ENCODE peak calls at places on chromosomes 7 and 10, in ten cellular contexts. G is amniotic epithelial cell; E is A172; B is H9; W is left ventricle myocardium inferior; S is effector CD4-positive, alpha-beta T cell; Y is left cardiac atrium; L is left lobe of liver; R is LoVo; X is heart right ventricle. H is an unnamed sample.

GRCh38 chr7:98836811-98837631 is 32.8 kb downstream of the TMEM130 start:
- DNase-seq in G (peak), E (peak), B (peak), W (peak), S (no peak), Y (no peak), L (no peak), R (peak), X (peak), H (no peak)

GRCh38 chr10:92619368-92619767 is 26.4 kb downstream of the KIF11 start:
- DNase-seq in G (no peak), E (no peak), B (no peak), W (no peak), S (no peak), Y (no peak), L (no peak), R (no peak), X (no peak), H (no peak)

GRCh38 chr10:45224219-45224841 is 91.1 kb downstream of the OR13A1 start:
- DNase-seq in G (no peak), E (no peak), B (no peak), W (no peak), S (no peak), Y (no peak), L (no peak), R (peak), X (no peak), H (no peak)

GRCh38 chr10:132185601-132186487 is 904 bp upstream of the DPYSL4 start:
- DNase-seq in G (peak), E (no peak), B (peak), W (peak), S (peak), Y (no peak), L (no peak), R (no peak), X (peak), H (peak)

GRCh38 chr7:99102361-99102760 is 41.5 kb downstream of the SMURF1 start:
- DNase-seq in G (no peak), E (no peak), B (no peak), W (no peak), S (no peak), Y (no peak), L (no peak), R (no peak), X (no peak), H (no peak)

GRCh38 chr7:10618934-10619333 is 354.7 kb upstream of the PHF14 start:
- DNase-seq in G (no peak), E (no peak), B (no peak), W (no peak), S (no peak), Y (no peak), L (no peak), R (no peak), X (no peak), H (no peak)

GRCh38 chr10:3935141-3935540 is 150.1 kb upstream of the KLF6 start:
- DNase-seq in G (peak), E (peak), B (no peak), W (no peak), S (peak), Y (peak), L (no peak), R (peak), X (peak), H (peak)

GRCh38 chr7:65509368-65510186 is 135.9 kb downstream of the ZNF92 start:
- DNase-seq in G (no peak), E (no peak), B (no peak), W (peak), S (no peak), Y (peak), L (peak), R (no peak), X (peak), H (peak)

GRCh38 chr7:139725077-139725476 is 52.7 kb downstream of the HIPK2 start:
- DNase-seq in G (peak), E (peak), B (no peak), W (no peak), S (no peak), Y (no peak), L (no peak), R (no peak), X (no peak), H (no peak)

GRCh38 chr10:44253769-44254462 is 131.0 kb downstream of the CXCL12 start:
- DNase-seq in G (peak), E (no peak), B (no peak), W (peak), S (no peak), Y (peak), L (peak), R (peak), X (peak), H (no peak)

GRCh38 chr10:13349776-13350274 is 1.7 kb upstream of the SEPHS1 start:
- DNase-seq in G (peak), E (peak), B (peak), W (peak), S (no peak), Y (peak), L (peak), R (peak), X (peak), H (no peak)

GRCh38 chr10:86946215-86947170 is 10.9 kb downstream of the MMRN2 start:
- DNase-seq in G (no peak), E (no peak), B (peak), W (peak), S (no peak), Y (peak), L (peak), R (no peak), X (peak), H (no peak)

GRCh38 chr7:85521108-85521694 is 334.3 kb upstream of the SEMA3D start:
- DNase-seq in G (no peak), E (no peak), B (no peak), W (no peak), S (no peak), Y (no peak), L (no peak), R (no peak), X (no peak), H (no peak)

GRCh38 chr7:141220263-141220662 is 146.4 kb downstream of the TMEM178B start:
- DNase-seq in G (no peak), E (no peak), B (no peak), W (no peak), S (no peak), Y (no peak), L (no peak), R (no peak), X (no peak), H (no peak)

H was measured in effector memory CD4-positive, alpha-beta T cell.